ENCODE peak calls at places on chromosomes 5 and 9, in five cellular contexts. U is A549; D is amniotic stem cell; N is stimulated activated naive B cell treated with anti-CD40 and anti-IgM and Interleukin-4, amounts not matched to agents 10 μg/mL and 1 μg/mL and 100 μg/mL, for 72 hours; R is coronary artery. E is an unnamed sample.

GRCh38 chr9:28909526-28909925 is 1336.2 kb upstream of the C9orf72 start:
- DNase-seq in R (no peak), D (no peak), U (no peak), N (no peak), E (no peak)

GRCh38 chr5:150540615-150541396 is 32.9 kb downstream of the NDST1 start:
- DNase-seq in N (no peak), U (no peak), R (no peak), D (peak), E (no peak)

GRCh38 chr5:179243333-179243732 is 101.9 kb downstream of the ADAMTS2 start:
- DNase-seq in D (no peak), U (no peak), N (no peak), R (no peak), E (no peak)

GRCh38 chr9:91740713-91741112 is 209.3 kb downstream of the ROR2 start:
- DNase-seq in D (no peak), U (peak), N (no peak), R (no peak), E (no peak)

GRCh38 chr9:126386088-126386487 is 59.5 kb downstream of the MVB12B start:
- DNase-seq in R (no peak), N (no peak), D (no peak), U (peak), E (no peak)

GRCh38 chr5:117394506-117395157 is 820.0 kb upstream of the SEMA6A start:
- DNase-seq in U (no peak), D (no peak), N (no peak), R (no peak), E (no peak)

GRCh38 chr5:981466-981865 is 27.1 kb upstream of the NKD2 start:
- DNase-seq in N (no peak), R (no peak), D (no peak), U (no peak), E (no peak)

GRCh38 chr5:108661590-108662219 is 86.0 kb upstream of the FER start:
- DNase-seq in N (no peak), D (no peak), R (no peak), U (peak), E (no peak)

GRCh38 chr9:90458485-90458884 is 184.1 kb downstream of the DIRAS2 start:
- DNase-seq in R (no peak), N (no peak), U (peak), D (no peak), E (no peak)

GRCh38 chr5:92364986-92365550 is 982.0 kb upstream of the ARRDC3 start:
- DNase-seq in D (no peak), U (no peak), N (no peak), R (no peak), E (no peak)

GRCh38 chr5:74326571-74327338 is 313.8 kb downstream of the ENC1 start:
- DNase-seq in U (peak), N (peak), D (peak), R (no peak), E (no peak)

GRCh38 chr9:35981704-35982103 is 23.8 kb upstream of the OR2S2 start:
- DNase-seq in D (no peak), R (no peak), U (no peak), N (no peak), E (peak)

GRCh38 chr5:1474875-1475543 is 29.8 kb upstream of the SLC6A3 start:
- DNase-seq in D (no peak), N (no peak), R (no peak), U (no peak), E (no peak)

GRCh38 chr9:3262831-3263544 is 262.8 kb downstream of the RFX3 start:
- DNase-seq in U (no peak), R (no peak), D (no peak), N (no peak), E (no peak)

GRCh38 chr5:143011621-143012020 is 241.4 kb downstream of the ARHGAP26 start:
- DNase-seq in D (no peak), U (no peak), R (no peak), N (no peak), E (no peak)

GRCh38 chr9:70256123-70256551 is 2.6 kb upstream of the SMC5 start:
- DNase-seq in U (no peak), R (no peak), N (no peak), D (no peak), E (no peak)

GRCh38 chr5:94614156-94614805 is 4.1 kb downstream of the KIAA0825 start:
- DNase-seq in U (no peak), N (no peak), R (no peak), D (no peak), E (no peak)

GRCh38 chr9:126217797-126218196 is 108.8 kb upstream of the MVB12B start:
- DNase-seq in N (no peak), R (no peak), D (no peak), U (no peak), E (peak)

GRCh38 chr5:119285070-119285916 is 70.5 kb upstream of the TNFAIP8 start:
- DNase-seq in D (no peak), N (no peak), U (no peak), R (no peak), E (no peak)

GRCh38 chr9:87270241-87271234 is 227.1 kb upstream of the DAPK1 start:
- DNase-seq in R (no peak), U (no peak), N (no peak), D (no peak), E (no peak)

GRCh38 chr9:78150312-78150982 is 85.4 kb upstream of the CEP78 start:
- DNase-seq in U (no peak), D (no peak), R (no peak), N (no peak), E (no peak)

GRCh38 chr5:150192462-150192861 is 2.6 kb downstream of the SLC6A7 start:
- DNase-seq in N (no peak), U (no peak), D (no peak), R (no peak), E (no peak)

GRCh38 chr9:98314381-98315066 is 59.1 kb upstream of the TBC1D2 start:
- DNase-seq in D (no peak), N (no peak), U (no peak), R (no peak), E (no peak)

GRCh38 chr9:89605181-89606048 is 603 bp downstream of the GADD45G start:
- DNase-seq in D (no peak), U (peak), N (peak), R (peak), E (no peak)

GRCh38 chr9:108676344-108676743 is 179.4 kb downstream of the ACTL7B start:
- DNase-seq in N (no peak), D (no peak), U (no peak), R (peak), E (no peak)

GRCh38 chr9:83424831-83425230 is 113.4 kb downstream of the FRMD3 start:
- DNase-seq in U (no peak), N (no peak), D (no peak), R (no peak), E (no peak)

GRCh38 chr9:74334308-74334707 is 162.8 kb upstream of the RORB start:
- DNase-seq in D (no peak), U (no peak), R (no peak), N (no peak), E (no peak)

E was measured in osteocyte.